ENCODE peak calls at places on chromosomes 11 and 22, in four cellular contexts. W is thoracic aorta, I is psoas muscle, C is uterus. O is an unnamed sample.
A peak's percentile ranks its signal among the peaks of the same experiment; 100 is the strongest.

GRCh38 chr11:2462986-2463765 is 18.4 kb downstream of the KCNQ1 start:
- DNase-seq in W (no peak), I (no peak), C (no peak), O (peak; percentile 89)

GRCh38 chr11:16049611-16050010 is 306.7 kb downstream of the SOX6 start:
- DNase-seq in W (no peak), I (no peak), C (no peak), O (no peak)

GRCh38 chr22:30435674-30436126 is 10.1 kb downstream of the MTFP1 start:
- DNase-seq in W (no peak), I (no peak), C (peak; percentile 24), O (peak; percentile 60)

GRCh38 chr11:115665345-115665901 is 161.2 kb upstream of the CADM1 start:
- DNase-seq in W (no peak), I (no peak), C (no peak), O (no peak)

GRCh38 chr22:20085651-20086050 is 5.6 kb downstream of the DGCR8 start:
- DNase-seq in W (no peak), I (no peak), C (no peak), O (no peak)

GRCh38 chr11:126430581-126431320 is 75.3 kb downstream of the ST3GAL4 start:
- DNase-seq in W (no peak), I (no peak), C (no peak), O (peak; percentile 71)

GRCh38 chr22:35630387-35630793 is 13.3 kb upstream of the MB start:
- DNase-seq in W (no peak), I (no peak), C (no peak), O (no peak)

GRCh38 chr11:128686045-128686741 is 7.7 kb upstream of the FLI1 start:
- DNase-seq in W (no peak), I (no peak), C (no peak), O (no peak)

GRCh38 chr11:611001-611996 is 4.5 kb downstream of the IRF7 start:
- DNase-seq in W (no peak), I (no peak), C (no peak), O (peak; percentile 38)

GRCh38 chr11:44399968-44400367 is 90.0 kb upstream of the ALX4 start:
- DNase-seq in W (no peak), I (no peak), C (no peak), O (no peak)

GRCh38 chr11:4947505-4947904 is at the start of gene OR51A4:
- DNase-seq in W (no peak), I (no peak), C (no peak), O (no peak)

GRCh38 chr22:33785283-33785991 is 134.8 kb downstream of the LARGE1 start:
- DNase-seq in W (no peak), I (no peak), C (no peak), O (no peak)

GRCh38 chr11:130622126-130622525 is 173.7 kb downstream of the ADAMTS15 start:
- DNase-seq in W (no peak), I (no peak), C (no peak), O (no peak)

GRCh38 chr11:79331251-79331901 is 109.5 kb downstream of the TENM4 start:
- DNase-seq in W (no peak), I (no peak), C (no peak), O (no peak)

GRCh38 chr22:22941831-22942510 is 54.4 kb downstream of the IGLL5 start:
- DNase-seq in W (no peak), I (no peak), C (peak; percentile 7), O (no peak)

GRCh38 chr22:40453676-40454075 is 83.3 kb downstream of the SGSM3 start:
- DNase-seq in W (no peak), I (no peak), C (no peak), O (no peak)

GRCh38 chr11:130328420-130328819 is 13.7 kb upstream of the ZBTB44 start:
- DNase-seq in W (no peak), I (no peak), C (no peak), O (no peak)

GRCh38 chr11:90309693-90310092 is 86.8 kb upstream of the CHORDC1 start:
- DNase-seq in W (no peak), I (no peak), C (no peak), O (no peak)

DNA sequence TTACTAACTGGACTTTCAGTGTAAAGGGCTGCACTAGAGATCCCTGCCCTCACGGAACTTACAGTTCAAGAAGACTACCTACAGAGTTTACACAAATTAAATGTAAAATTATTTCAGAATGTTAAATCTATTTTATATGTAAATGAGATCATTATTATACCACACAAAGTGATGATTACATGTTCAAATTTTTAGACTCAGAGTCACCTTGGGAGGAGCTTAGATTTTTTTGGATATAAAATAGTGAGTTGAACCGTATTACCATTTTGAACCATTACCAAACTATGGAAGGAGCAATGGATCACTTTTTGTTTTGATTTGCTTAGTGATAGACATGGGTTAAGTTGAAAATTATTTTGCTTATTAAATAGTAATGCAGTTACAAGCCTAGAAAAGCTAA is 1.6 kb downstream of the IPO7 start:
- DNase-seq in W (no peak), I (no peak), C (no peak), O (no peak)
- H3K4me3 ChIP-seq in W (peak overlapping the region; percentile 90), I (peak overlapping the region; percentile 96), C (peak overlapping the region; percentile 81), O (no peak overlapping the region)

GRCh38 chr11:46661836-46662235 is 38.6 kb downstream of the ARHGAP1 start:
- DNase-seq in W (no peak), I (no peak), C (no peak), O (no peak)
- H3K36me3 ChIP-seq in W (peaks cover 48% of the 10 kb centered on the region), I (peaks cover 99% of the 10 kb centered on the region), C (no peaks in the 10 kb centered on the region), O (peaks cover 5% of the 10 kb centered on the region)

GRCh38 chr11:67369275-67369674 is 4.1 kb downstream of the CLCF1 start:
- DNase-seq in W (no peak), I (no peak), C (no peak), O (no peak)

GRCh38 chr11:67370351-67371076 is 2.9 kb downstream of the CLCF1 start:
- DNase-seq in W (no peak), I (no peak), C (peak; percentile 21), O (no peak)

GRCh38 chr11:67371199-67371548 is 2.2 kb downstream of the CLCF1 start:
- DNase-seq in W (no peak), I (no peak), C (no peak), O (no peak)

GRCh38 chr11:67368621-67369020 is 4.8 kb downstream of the CLCF1 start:
- DNase-seq in W (no peak), I (no peak), C (no peak), O (no peak)

DNA sequence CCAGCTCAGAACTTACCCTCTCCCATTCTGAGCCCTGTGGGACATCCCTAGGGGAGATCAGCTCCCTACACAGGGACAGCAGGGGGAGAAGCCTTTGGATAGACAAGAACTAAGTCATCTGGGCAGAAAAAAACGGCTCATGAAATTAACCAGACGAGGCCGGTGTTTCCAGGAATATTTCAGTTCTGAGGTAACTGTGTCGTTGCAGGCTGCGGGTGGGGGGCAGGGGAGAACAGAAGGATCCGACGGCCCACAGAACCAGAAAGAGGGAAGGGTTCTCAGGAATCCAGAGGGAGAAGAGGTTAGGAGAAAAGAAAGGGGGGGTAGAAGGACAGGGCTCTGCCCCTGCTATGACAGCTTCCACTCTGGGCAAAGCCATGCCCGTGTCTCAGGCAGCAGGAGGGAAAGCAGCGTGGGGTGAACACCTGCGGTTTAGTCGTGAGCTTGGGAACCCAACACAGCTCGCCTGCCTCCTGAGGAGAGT is 3.6 kb downstream of the CLCF1 start:
- DNase-seq in W (no peak), I (no peak), C (peak; percentile 63), O (no peak)
- H3K4me1 ChIP-seq in W (peaks cover 24% of the 10 kb centered on the region), I (peaks cover 16% of the 10 kb centered on the region), C (peaks cover 14% of the 10 kb centered on the region), O (peaks cover 36% of the 10 kb centered on the region)

GRCh38 chr22:24426859-24427499 is 420 bp upstream of the ADORA2A start:
- DNase-seq in W (no peak), I (no peak), C (no peak), O (no peak)
- H3K4me3 ChIP-seq in W (no peak overlapping the region), I (no peak overlapping the region), C (no peak overlapping the region), O (no peak overlapping the region)

GRCh38 chr11:119300198-119300964 is 16.5 kb downstream of the MCAM start:
- DNase-seq in W (no peak), I (no peak), C (no peak), O (no peak)

GRCh38 chr11:119303227-119303718 is 13.7 kb downstream of the MCAM start:
- DNase-seq in W (no peak), I (no peak), C (no peak), O (no peak)

GRCh38 chr11:119297938-119298337 is 19.0 kb downstream of the MCAM start:
- DNase-seq in W (no peak), I (no peak), C (no peak), O (no peak)

GRCh38 chr11:119298726-119299125 is 18.2 kb downstream of the MCAM start:
- DNase-seq in W (no peak), I (peak; percentile 78), C (no peak), O (no peak)

GRCh38 chr11:119299416-119299815 is 17.5 kb downstream of the MCAM start:
- DNase-seq in W (no peak), I (no peak), C (no peak), O (no peak)
- H3K36me3 ChIP-seq in W (peaks cover 11% of the 10 kb centered on the region), I (peaks cover 56% of the 10 kb centered on the region), C (no peaks in the 10 kb centered on the region), O (no peaks in the 10 kb centered on the region)

O was measured in mucosa of descending colon.